ENCODE peak calls at places on chromosomes 5 and 9, in nine cellular contexts. K, D, U, X, A, E, M, T and L are unnamed samples.

GRCh38 chr5:33890633-33891032 is 1.2 kb downstream of the ADAMTS12 start:
- DNase-seq in U (no peak), M (peak), A (no peak), K (no peak), E (no peak), D (no peak), T (no peak), X (no peak), L (no peak)

GRCh38 chr9:93955356-93956182 is 414 bp upstream of the BARX1 start:
- DNase-seq in T (no peak), E (no peak), K (no peak), A (no peak), U (no peak), X (peak), M (no peak), D (no peak), L (no peak)

GRCh38 chr9:77156646-77157371 is 20.5 kb upstream of the VPS13A start:
- DNase-seq in E (no peak), A (no peak), X (no peak), K (peak), T (no peak), U (no peak), D (no peak), M (no peak), L (no peak)

GRCh38 chr5:5126444-5126843 is 13.7 kb upstream of the ADAMTS16 start:
- DNase-seq in D (no peak), K (no peak), T (no peak), E (no peak), A (peak), X (no peak), U (no peak), M (peak), L (no peak)

GRCh38 chr9:129437626-129438323 is 183.1 kb downstream of the C9orf50 start:
- DNase-seq in M (no peak), D (no peak), E (no peak), U (no peak), A (no peak), K (no peak), T (no peak), X (peak), L (no peak)

GRCh38 chr9:121742923-121743322 is 91.5 kb downstream of the DAB2IP start:
- DNase-seq in A (no peak), E (no peak), D (no peak), T (peak), X (no peak), K (no peak), U (no peak), M (no peak), L (no peak)

GRCh38 chr5:77163453-77163852 is 47.0 kb upstream of the PDE8B start:
- DNase-seq in K (no peak), X (no peak), E (no peak), A (no peak), U (no peak), T (no peak), M (no peak), D (no peak), L (no peak)

GRCh38 chr9:27429436-27429835 is 94.7 kb upstream of the IFNK start:
- DNase-seq in U (no peak), K (no peak), A (no peak), T (peak), E (no peak), X (no peak), D (peak), M (no peak), L (no peak)

GRCh38 chr5:80703291-80703690 is 48.5 kb upstream of the DHFR start:
- DNase-seq in T (no peak), A (no peak), U (no peak), K (no peak), X (no peak), E (no peak), D (no peak), M (no peak), L (no peak)

GRCh38 chr9:111891910-111892499 is 4.6 kb upstream of the UGCG start:
- DNase-seq in E (no peak), K (no peak), X (no peak), M (peak), D (peak), T (peak), U (no peak), A (no peak), L (no peak)

GRCh38 chr5:83919071-83920041 is 198.7 kb upstream of the HAPLN1 start:
- DNase-seq in M (peak), X (no peak), E (no peak), A (no peak), T (peak), K (no peak), D (no peak), U (no peak), L (no peak)

GRCh38 chr5:385321-385720 is 57.7 kb upstream of the EXOC3 start:
- DNase-seq in A (no peak), T (no peak), E (no peak), M (no peak), K (no peak), U (no peak), X (no peak), D (no peak), L (no peak)

GRCh38 chr5:35938518-35939227 is at the start of gene CAPSL:
- DNase-seq in E (no peak), T (peak), U (no peak), D (peak), K (no peak), M (peak), A (peak), X (no peak), L (peak)

GRCh38 chr9:105932276-105932675 is 237.9 kb downstream of the TMEM38B start:
- DNase-seq in U (no peak), T (no peak), K (no peak), X (no peak), E (no peak), A (no peak), D (no peak), M (no peak), L (no peak)

GRCh38 chr9:88746029-88746743 is 211.2 kb downstream of the NXNL2 start:
- DNase-seq in M (peak), E (no peak), K (no peak), D (peak), U (no peak), T (peak), X (no peak), A (peak), L (no peak)

GRCh38 chr5:176675676-176676360 is 28.5 kb downstream of the TSPAN17 start:
- DNase-seq in M (peak), D (no peak), U (no peak), X (no peak), T (no peak), K (peak), E (no peak), A (no peak), L (peak)

GRCh38 chr5:167939686-167940085 is 351.8 kb upstream of the WWC1 start:
- DNase-seq in X (no peak), A (no peak), E (no peak), U (no peak), M (no peak), K (no peak), T (no peak), D (no peak), L (no peak)